ENCODE peak calls at places on chromosomes 12 and 14, in ten cellular contexts. One of them, this sample, is unnamed.

GRCh38 chr12:109221277-109221931 is 87.7 kb downstream of the FOXN4 start:
- DNase-seq in GM12892: no peak
- DNase-seq in breast epithelium: no peak
- DNase-seq in K562: no peak
- DNase-seq in sigmoid colon: no peak
- DNase-seq in HCT116: no peak
- DNase-seq in GM12891: no peak
- DNase-seq in stomach: no peak
- DNase-seq in suprapubic skin: no peak
- DNase-seq in HL-60: no peak
- DNase-seq in this sample: no peak

GRCh38 chr12:59742831-59743230 is 147.0 kb downstream of the SLC16A7 start:
- DNase-seq in stomach: no peak
- DNase-seq in K562: no peak
- DNase-seq in breast epithelium: no peak
- DNase-seq in GM12891: no peak
- DNase-seq in HCT116: no peak
- DNase-seq in GM12892: no peak
- DNase-seq in suprapubic skin: no peak
- DNase-seq in HL-60: no peak
- DNase-seq in sigmoid colon: no peak
- DNase-seq in this sample: no peak

GRCh38 chr14:90692826-90693225 is 123.4 kb downstream of the TTC7B start:
- DNase-seq in HL-60: no peak
- DNase-seq in GM12892: no peak
- DNase-seq in suprapubic skin: no peak
- DNase-seq in K562: no peak
- DNase-seq in HCT116: no peak
- DNase-seq in GM12891: no peak
- DNase-seq in stomach: no peak
- DNase-seq in sigmoid colon: no peak
- DNase-seq in breast epithelium: no peak
- DNase-seq in this sample: no peak

GRCh38 chr12:95859344-95859816 is 628 bp downstream of the SNRPF start:
- DNase-seq in K562: peak
- DNase-seq in GM12891: no peak
- DNase-seq in GM12892: no peak
- DNase-seq in HL-60: no peak
- DNase-seq in HCT116: no peak
- DNase-seq in breast epithelium: no peak
- DNase-seq in suprapubic skin: no peak
- DNase-seq in sigmoid colon: no peak
- DNase-seq in stomach: no peak
- DNase-seq in this sample: no peak

GRCh38 chr12:91892081-91892855 is 253.4 kb downstream of the BTG1 start:
- DNase-seq in stomach: no peak
- DNase-seq in HL-60: no peak
- DNase-seq in breast epithelium: no peak
- DNase-seq in sigmoid colon: no peak
- DNase-seq in K562: no peak
- DNase-seq in suprapubic skin: no peak
- DNase-seq in GM12891: no peak
- DNase-seq in HCT116: no peak
- DNase-seq in GM12892: no peak
- DNase-seq in this sample: no peak

GRCh38 chr12:47124451-47124850 is 44.7 kb upstream of the AMIGO2 start:
- DNase-seq in GM12891: no peak
- DNase-seq in breast epithelium: no peak
- DNase-seq in HL-60: no peak
- DNase-seq in HCT116: no peak
- DNase-seq in sigmoid colon: no peak
- DNase-seq in suprapubic skin: no peak
- DNase-seq in GM12892: no peak
- DNase-seq in K562: no peak
- DNase-seq in stomach: no peak
- DNase-seq in this sample: no peak

GRCh38 chr12:12562016-12562483 is 613 bp downstream of the DUSP16 start:
- DNase-seq in stomach: no peak
- DNase-seq in breast epithelium: no peak
- DNase-seq in HL-60: no peak
- DNase-seq in K562: peak
- DNase-seq in GM12892: peak
- DNase-seq in suprapubic skin: peak
- DNase-seq in GM12891: no peak
- DNase-seq in sigmoid colon: peak
- DNase-seq in HCT116: no peak
- DNase-seq in this sample: no peak

GRCh38 chr12:51242896-51243295 is 4.3 kb downstream of the DAZAP2 start:
- DNase-seq in GM12891: no peak
- DNase-seq in K562: no peak
- DNase-seq in HL-60: no peak
- DNase-seq in GM12892: no peak
- DNase-seq in sigmoid colon: no peak
- DNase-seq in suprapubic skin: no peak
- DNase-seq in stomach: no peak
- DNase-seq in breast epithelium: no peak
- DNase-seq in HCT116: no peak
- DNase-seq in this sample: no peak

GRCh38 chr14:32846821-32847220 is 91.9 kb upstream of the NPAS3 start:
- DNase-seq in GM12892: no peak
- DNase-seq in HL-60: no peak
- DNase-seq in suprapubic skin: no peak
- DNase-seq in K562: no peak
- DNase-seq in breast epithelium: no peak
- DNase-seq in GM12891: no peak
- DNase-seq in stomach: no peak
- DNase-seq in HCT116: no peak
- DNase-seq in sigmoid colon: no peak
- DNase-seq in this sample: no peak

GRCh38 chr12:60684988-60685655 is 1089.3 kb downstream of the SLC16A7 start:
- DNase-seq in K562: no peak
- DNase-seq in suprapubic skin: no peak
- DNase-seq in stomach: no peak
- DNase-seq in breast epithelium: no peak
- DNase-seq in HL-60: no peak
- DNase-seq in sigmoid colon: no peak
- DNase-seq in GM12891: no peak
- DNase-seq in HCT116: no peak
- DNase-seq in GM12892: no peak
- DNase-seq in this sample: no peak

GRCh38 chr14:23428686-23429495 is 6.6 kb downstream of the MYH7 start:
- DNase-seq in HCT116: no peak
- DNase-seq in stomach: no peak
- DNase-seq in GM12892: no peak
- DNase-seq in sigmoid colon: peak
- DNase-seq in HL-60: no peak
- DNase-seq in GM12891: no peak
- DNase-seq in breast epithelium: peak
- DNase-seq in suprapubic skin: peak
- DNase-seq in K562: no peak
- DNase-seq in this sample: no peak

GRCh38 chr14:96167224-96168148 is 37.2 kb upstream of the BDKRB2 start:
- DNase-seq in GM12891: no peak
- DNase-seq in breast epithelium: no peak
- DNase-seq in sigmoid colon: peak
- DNase-seq in HL-60: no peak
- DNase-seq in K562: no peak
- DNase-seq in GM12892: no peak
- DNase-seq in stomach: no peak
- DNase-seq in HCT116: no peak
- DNase-seq in suprapubic skin: peak
- DNase-seq in this sample: no peak

GRCh38 chr14:95361373-95362179 is 41.9 kb upstream of the CLMN start:
- DNase-seq in stomach: peak
- DNase-seq in K562: peak
- DNase-seq in HCT116: peak
- DNase-seq in HL-60: peak
- DNase-seq in breast epithelium: peak
- DNase-seq in sigmoid colon: no peak
- DNase-seq in GM12892: peak
- DNase-seq in GM12891: peak
- DNase-seq in suprapubic skin: no peak
- DNase-seq in this sample: no peak

GRCh38 chr12:70246580-70246979 is 3.3 kb downstream of the CNOT2 start:
- DNase-seq in GM12891: no peak
- DNase-seq in GM12892: no peak
- DNase-seq in stomach: no peak
- DNase-seq in K562: no peak
- DNase-seq in breast epithelium: no peak
- DNase-seq in sigmoid colon: no peak
- DNase-seq in HCT116: no peak
- DNase-seq in HL-60: no peak
- DNase-seq in suprapubic skin: no peak
- DNase-seq in this sample: no peak

GRCh38 chr12:81359736-81360135 is 281.9 kb downstream of the ACSS3 start:
- DNase-seq in GM12891: no peak
- DNase-seq in HL-60: no peak
- DNase-seq in stomach: no peak
- DNase-seq in HCT116: no peak
- DNase-seq in breast epithelium: no peak
- DNase-seq in K562: no peak
- DNase-seq in GM12892: no peak
- DNase-seq in suprapubic skin: no peak
- DNase-seq in sigmoid colon: no peak
- DNase-seq in this sample: no peak

GRCh38 chr12:6229823-6230222 is 29.6 kb downstream of the CD9 start:
- DNase-seq in breast epithelium: no peak
- DNase-seq in sigmoid colon: peak
- DNase-seq in K562: no peak
- DNase-seq in HL-60: peak
- DNase-seq in suprapubic skin: peak
- DNase-seq in GM12891: no peak
- DNase-seq in stomach: no peak
- DNase-seq in GM12892: no peak
- DNase-seq in HCT116: no peak
- DNase-seq in this sample: no peak
- TF ChIP-seq POLR2AphosphoS5 in breast epithelium: no peak
- TF ChIP-seq POLR2AphosphoS5 in sigmoid colon: peak
- TF ChIP-seq POLR2AphosphoS5 in K562: no peak
- TF ChIP-seq POLR2AphosphoS5 in HL-60: no peak
- TF ChIP-seq POLR2AphosphoS5 in suprapubic skin: no peak
- TF ChIP-seq POLR2AphosphoS5 in GM12891: no peak
- TF ChIP-seq POLR2AphosphoS5 in stomach: peak
- TF ChIP-seq POLR2AphosphoS5 in GM12892: no peak
- TF ChIP-seq POLR2AphosphoS5 in HCT116: no peak
- TF ChIP-seq POLR2AphosphoS5 in this sample: no peak

GRCh38 chr12:105378821-105379400 is 48.4 kb downstream of the C12orf75 start:
- DNase-seq in GM12892: no peak
- DNase-seq in suprapubic skin: no peak
- DNase-seq in K562: no peak
- DNase-seq in HL-60: no peak
- DNase-seq in breast epithelium: no peak
- DNase-seq in stomach: no peak
- DNase-seq in sigmoid colon: no peak
- DNase-seq in GM12891: no peak
- DNase-seq in HCT116: no peak
- DNase-seq in this sample: no peak

GRCh38 chr12:105385141-105385540 is 54.6 kb downstream of the C12orf75 start:
- DNase-seq in sigmoid colon: no peak
- DNase-seq in HCT116: no peak
- DNase-seq in breast epithelium: no peak
- DNase-seq in stomach: no peak
- DNase-seq in GM12891: no peak
- DNase-seq in HL-60: no peak
- DNase-seq in suprapubic skin: no peak
- DNase-seq in GM12892: no peak
- DNase-seq in K562: no peak
- DNase-seq in this sample: no peak

GRCh38 chr12:105386431-105386830 is 55.9 kb downstream of the C12orf75 start:
- DNase-seq in K562: no peak
- DNase-seq in HCT116: no peak
- DNase-seq in HL-60: no peak
- DNase-seq in breast epithelium: no peak
- DNase-seq in GM12891: no peak
- DNase-seq in suprapubic skin: no peak
- DNase-seq in GM12892: no peak
- DNase-seq in stomach: no peak
- DNase-seq in sigmoid colon: no peak
- DNase-seq in this sample: no peak

GRCh38 chr12:105384220-105384619 is 53.7 kb downstream of the C12orf75 start:
- DNase-seq in HCT116: no peak
- DNase-seq in K562: no peak
- DNase-seq in sigmoid colon: no peak
- DNase-seq in suprapubic skin: no peak
- DNase-seq in breast epithelium: no peak
- DNase-seq in HL-60: no peak
- DNase-seq in stomach: no peak
- DNase-seq in GM12892: no peak
- DNase-seq in GM12891: no peak
- DNase-seq in this sample: no peak

GRCh38 chr12:105382771-105383632 is 52.5 kb downstream of the C12orf75 start:
- DNase-seq in breast epithelium: no peak
- DNase-seq in GM12892: peak
- DNase-seq in sigmoid colon: no peak
- DNase-seq in GM12891: peak
- DNase-seq in stomach: no peak
- DNase-seq in suprapubic skin: no peak
- DNase-seq in HL-60: no peak
- DNase-seq in K562: peak
- DNase-seq in HCT116: peak
- DNase-seq in this sample: peak
- TF ChIP-seq POLR2AphosphoS5 in breast epithelium: no peak
- TF ChIP-seq POLR2AphosphoS5 in GM12892: no peak
- TF ChIP-seq POLR2AphosphoS5 in sigmoid colon: no peak
- TF ChIP-seq POLR2AphosphoS5 in GM12891: no peak
- TF ChIP-seq POLR2AphosphoS5 in stomach: peak
- TF ChIP-seq POLR2AphosphoS5 in suprapubic skin: no peak
- TF ChIP-seq POLR2AphosphoS5 in HL-60: no peak
- TF ChIP-seq POLR2AphosphoS5 in K562: no peak
- TF ChIP-seq POLR2AphosphoS5 in HCT116: no peak
- TF ChIP-seq POLR2AphosphoS5 in this sample: no peak

DNA sequence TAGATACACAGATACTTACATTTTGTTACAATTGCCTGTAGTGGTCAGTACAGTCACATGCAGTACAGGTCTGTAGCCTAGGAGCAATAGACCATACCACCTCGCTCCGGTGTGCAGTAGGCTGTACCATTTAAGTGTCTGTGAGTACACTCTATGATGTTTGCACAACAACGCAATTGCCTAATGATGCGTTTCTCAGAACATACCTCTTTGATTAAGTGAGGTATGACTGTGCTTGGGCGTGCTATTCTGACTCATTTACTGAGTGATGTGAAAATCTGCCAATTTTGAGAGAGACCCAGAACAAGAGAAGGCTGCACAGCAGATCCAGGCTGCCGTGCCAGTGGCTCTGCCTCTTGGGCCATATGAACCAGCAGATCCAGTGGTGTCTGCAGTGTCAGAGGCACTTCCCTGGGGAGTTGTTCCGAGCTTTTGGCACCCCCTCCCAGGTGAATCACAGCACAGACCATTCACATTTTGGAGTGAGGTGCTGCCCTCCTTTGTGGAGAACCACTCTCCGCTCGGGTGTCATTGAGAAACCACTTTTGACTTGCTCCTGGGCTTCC is 20.4 kb downstream of the DLK1 start:
- DNase-seq in stomach: no peak
- DNase-seq in HCT116: peak
- DNase-seq in breast epithelium: peak
- DNase-seq in suprapubic skin: peak
- DNase-seq in GM12891: no peak
- DNase-seq in GM12892: no peak
- DNase-seq in HL-60: no peak
- DNase-seq in K562: no peak
- DNase-seq in sigmoid colon: peak
- DNase-seq in this sample: peak
- TF ChIP-seq POLR2AphosphoS5 in stomach: peak
- TF ChIP-seq POLR2AphosphoS5 in HCT116: peak
- TF ChIP-seq POLR2AphosphoS5 in breast epithelium: no peak
- TF ChIP-seq POLR2AphosphoS5 in suprapubic skin: peak
- TF ChIP-seq POLR2AphosphoS5 in GM12891: no peak
- TF ChIP-seq POLR2AphosphoS5 in GM12892: no peak
- TF ChIP-seq POLR2AphosphoS5 in HL-60: no peak
- TF ChIP-seq POLR2AphosphoS5 in K562: no peak
- TF ChIP-seq POLR2AphosphoS5 in sigmoid colon: no peak
- TF ChIP-seq POLR2AphosphoS5 in this sample: no peak

GRCh38 chr12:27142102-27142721 is 59.8 kb upstream of the C12orf71 start:
- DNase-seq in suprapubic skin: no peak
- DNase-seq in GM12891: peak
- DNase-seq in HCT116: peak
- DNase-seq in stomach: peak
- DNase-seq in breast epithelium: no peak
- DNase-seq in HL-60: peak
- DNase-seq in K562: peak
- DNase-seq in GM12892: no peak
- DNase-seq in sigmoid colon: peak
- DNase-seq in this sample: peak
- TF ChIP-seq POLR2AphosphoS5 in suprapubic skin: no peak
- TF ChIP-seq POLR2AphosphoS5 in GM12891: no peak
- TF ChIP-seq POLR2AphosphoS5 in HCT116: no peak
- TF ChIP-seq POLR2AphosphoS5 in stomach: peak
- TF ChIP-seq POLR2AphosphoS5 in breast epithelium: no peak
- TF ChIP-seq POLR2AphosphoS5 in HL-60: no peak
- TF ChIP-seq POLR2AphosphoS5 in K562: no peak
- TF ChIP-seq POLR2AphosphoS5 in GM12892: no peak
- TF ChIP-seq POLR2AphosphoS5 in sigmoid colon: peak
- TF ChIP-seq POLR2AphosphoS5 in this sample: no peak

This sample was measured in Panc1.